ENCODE peak calls at places on chromosome 9, in nine cellular contexts. One of them, this sample, is unnamed.

GRCh38 chr9:120913673-120914266 is 12.8 kb downstream of the TRAF1 start:
- DNase-seq in cerebellar cortex: no peak
- DNase-seq in activated T-cell treated with anti-CD3 and anti-CD28 coated beads, Interleukin-2, amount 50 U/mL, for 48 hours: peak; percentile 60
- DNase-seq in heart left ventricle: no peak
- DNase-seq in sciatic nerve: no peak
- DNase-seq in foreskin keratinocyte: no peak
- DNase-seq in fibroblast of pulmonary artery: no peak
- DNase-seq in Calu3: no peak
- DNase-seq in activated CD8-positive, alpha-beta memory T cell treated with anti-CD3 and anti-CD28 coated beads for 4 hours: no peak
- DNase-seq in this sample: no peak

GRCh38 chr9:17810728-17811634 is 232.1 kb downstream of the SH3GL2 start:
- DNase-seq in heart left ventricle: no peak
- DNase-seq in activated CD8-positive, alpha-beta memory T cell treated with anti-CD3 and anti-CD28 coated beads for 4 hours: no peak
- DNase-seq in fibroblast of pulmonary artery: peak; percentile 79
- DNase-seq in sciatic nerve: peak; percentile 76
- DNase-seq in foreskin keratinocyte: peak; percentile 26
- DNase-seq in Calu3: peak; percentile 55
- DNase-seq in activated T-cell treated with anti-CD3 and anti-CD28 coated beads, Interleukin-2, amount 50 U/mL, for 48 hours: peak; percentile 27
- DNase-seq in cerebellar cortex: peak; percentile 83
- DNase-seq in this sample: peak; percentile 40

GRCh38 chr9:4666042-4666699 is at the start of gene SPATA6L:
- DNase-seq in cerebellar cortex: peak; percentile 74
- DNase-seq in heart left ventricle: peak; percentile 84
- DNase-seq in activated T-cell treated with anti-CD3 and anti-CD28 coated beads, Interleukin-2, amount 50 U/mL, for 48 hours: peak; percentile 51
- DNase-seq in activated CD8-positive, alpha-beta memory T cell treated with anti-CD3 and anti-CD28 coated beads for 4 hours: no peak
- DNase-seq in foreskin keratinocyte: peak; percentile 29
- DNase-seq in fibroblast of pulmonary artery: peak; percentile 60
- DNase-seq in Calu3: peak; percentile 48
- DNase-seq in sciatic nerve: peak; percentile 79
- DNase-seq in this sample: peak; percentile 29

GRCh38 chr9:125428060-125428481 is 166.4 kb downstream of the GAPVD1 start:
- DNase-seq in foreskin keratinocyte: no peak
- DNase-seq in sciatic nerve: no peak
- DNase-seq in activated CD8-positive, alpha-beta memory T cell treated with anti-CD3 and anti-CD28 coated beads for 4 hours: no peak
- DNase-seq in fibroblast of pulmonary artery: peak; percentile 19
- DNase-seq in activated T-cell treated with anti-CD3 and anti-CD28 coated beads, Interleukin-2, amount 50 U/mL, for 48 hours: peak; percentile 49
- DNase-seq in Calu3: peak; percentile 76
- DNase-seq in heart left ventricle: peak; percentile 50
- DNase-seq in cerebellar cortex: no peak
- DNase-seq in this sample: no peak

GRCh38 chr9:129852575-129852974 is 17.3 kb downstream of the USP20 start:
- DNase-seq in activated CD8-positive, alpha-beta memory T cell treated with anti-CD3 and anti-CD28 coated beads for 4 hours: no peak
- DNase-seq in heart left ventricle: no peak
- DNase-seq in cerebellar cortex: no peak
- DNase-seq in activated T-cell treated with anti-CD3 and anti-CD28 coated beads, Interleukin-2, amount 50 U/mL, for 48 hours: no peak
- DNase-seq in Calu3: no peak
- DNase-seq in fibroblast of pulmonary artery: no peak
- DNase-seq in sciatic nerve: no peak
- DNase-seq in foreskin keratinocyte: no peak
- DNase-seq in this sample: no peak

GRCh38 chr9:105150991-105151685 is 93.3 kb upstream of the SLC44A1 start:
- DNase-seq in activated CD8-positive, alpha-beta memory T cell treated with anti-CD3 and anti-CD28 coated beads for 4 hours: no peak
- DNase-seq in sciatic nerve: no peak
- DNase-seq in heart left ventricle: no peak
- DNase-seq in activated T-cell treated with anti-CD3 and anti-CD28 coated beads, Interleukin-2, amount 50 U/mL, for 48 hours: no peak
- DNase-seq in fibroblast of pulmonary artery: peak; percentile 33
- DNase-seq in Calu3: peak; percentile 22
- DNase-seq in foreskin keratinocyte: peak; percentile 66
- DNase-seq in cerebellar cortex: no peak
- DNase-seq in this sample: no peak

GRCh38 chr9:125904155-125904841 is 157.1 kb downstream of the PBX3 start:
- DNase-seq in cerebellar cortex: no peak
- DNase-seq in activated T-cell treated with anti-CD3 and anti-CD28 coated beads, Interleukin-2, amount 50 U/mL, for 48 hours: no peak
- DNase-seq in heart left ventricle: no peak
- DNase-seq in sciatic nerve: no peak
- DNase-seq in foreskin keratinocyte: no peak
- DNase-seq in activated CD8-positive, alpha-beta memory T cell treated with anti-CD3 and anti-CD28 coated beads for 4 hours: no peak
- DNase-seq in Calu3: no peak
- DNase-seq in fibroblast of pulmonary artery: no peak
- DNase-seq in this sample: no peak

GRCh38 chr9:21741151-21741550 is 61.3 kb upstream of the MTAP start:
- DNase-seq in activated T-cell treated with anti-CD3 and anti-CD28 coated beads, Interleukin-2, amount 50 U/mL, for 48 hours: no peak
- DNase-seq in activated CD8-positive, alpha-beta memory T cell treated with anti-CD3 and anti-CD28 coated beads for 4 hours: no peak
- DNase-seq in Calu3: no peak
- DNase-seq in foreskin keratinocyte: no peak
- DNase-seq in sciatic nerve: no peak
- DNase-seq in heart left ventricle: no peak
- DNase-seq in cerebellar cortex: no peak
- DNase-seq in fibroblast of pulmonary artery: peak; percentile 31
- DNase-seq in this sample: no peak

GRCh38 chr9:21576331-21577189 is 94.4 kb upstream of the IFNE start:
- DNase-seq in heart left ventricle: no peak
- DNase-seq in activated T-cell treated with anti-CD3 and anti-CD28 coated beads, Interleukin-2, amount 50 U/mL, for 48 hours: peak; percentile 51
- DNase-seq in foreskin keratinocyte: peak; percentile 95
- DNase-seq in sciatic nerve: no peak
- DNase-seq in cerebellar cortex: no peak
- DNase-seq in Calu3: peak; percentile 36
- DNase-seq in fibroblast of pulmonary artery: peak; percentile 94
- DNase-seq in activated CD8-positive, alpha-beta memory T cell treated with anti-CD3 and anti-CD28 coated beads for 4 hours: no peak
- DNase-seq in this sample: no peak

GRCh38 chr9:78011037-78011436 is 20.6 kb downstream of the GNAQ start:
- DNase-seq in heart left ventricle: no peak
- DNase-seq in Calu3: no peak
- DNase-seq in cerebellar cortex: no peak
- DNase-seq in activated T-cell treated with anti-CD3 and anti-CD28 coated beads, Interleukin-2, amount 50 U/mL, for 48 hours: no peak
- DNase-seq in fibroblast of pulmonary artery: no peak
- DNase-seq in foreskin keratinocyte: no peak
- DNase-seq in activated CD8-positive, alpha-beta memory T cell treated with anti-CD3 and anti-CD28 coated beads for 4 hours: no peak
- DNase-seq in sciatic nerve: no peak
- DNase-seq in this sample: no peak

GRCh38 chr9:93960971-93961841 is 6.1 kb upstream of the BARX1 start:
- DNase-seq in activated T-cell treated with anti-CD3 and anti-CD28 coated beads, Interleukin-2, amount 50 U/mL, for 48 hours: no peak
- DNase-seq in fibroblast of pulmonary artery: no peak
- DNase-seq in Calu3: no peak
- DNase-seq in heart left ventricle: peak; percentile 39
- DNase-seq in activated CD8-positive, alpha-beta memory T cell treated with anti-CD3 and anti-CD28 coated beads for 4 hours: no peak
- DNase-seq in sciatic nerve: no peak
- DNase-seq in foreskin keratinocyte: no peak
- DNase-seq in cerebellar cortex: no peak
- DNase-seq in this sample: peak; percentile 35

GRCh38 chr9:116837038-116837998 is 150.2 kb downstream of the TRIM32 start:
- DNase-seq in sciatic nerve: no peak
- DNase-seq in activated T-cell treated with anti-CD3 and anti-CD28 coated beads, Interleukin-2, amount 50 U/mL, for 48 hours: no peak
- DNase-seq in activated CD8-positive, alpha-beta memory T cell treated with anti-CD3 and anti-CD28 coated beads for 4 hours: no peak
- DNase-seq in heart left ventricle: no peak
- DNase-seq in Calu3: peak; percentile 1
- DNase-seq in cerebellar cortex: no peak
- DNase-seq in fibroblast of pulmonary artery: no peak
- DNase-seq in foreskin keratinocyte: peak; percentile 84
- DNase-seq in this sample: no peak

GRCh38 chr9:4147476-4148214 is 152.2 kb downstream of the GLIS3 start:
- DNase-seq in activated T-cell treated with anti-CD3 and anti-CD28 coated beads, Interleukin-2, amount 50 U/mL, for 48 hours: no peak
- DNase-seq in Calu3: peak; percentile 29
- DNase-seq in activated CD8-positive, alpha-beta memory T cell treated with anti-CD3 and anti-CD28 coated beads for 4 hours: no peak
- DNase-seq in foreskin keratinocyte: no peak
- DNase-seq in sciatic nerve: no peak
- DNase-seq in heart left ventricle: no peak
- DNase-seq in cerebellar cortex: no peak
- DNase-seq in fibroblast of pulmonary artery: no peak
- DNase-seq in this sample: no peak

GRCh38 chr9:16361939-16362338 is 508.5 kb downstream of the BNC2 start:
- DNase-seq in fibroblast of pulmonary artery: no peak
- DNase-seq in heart left ventricle: no peak
- DNase-seq in cerebellar cortex: no peak
- DNase-seq in sciatic nerve: no peak
- DNase-seq in activated CD8-positive, alpha-beta memory T cell treated with anti-CD3 and anti-CD28 coated beads for 4 hours: no peak
- DNase-seq in foreskin keratinocyte: no peak
- DNase-seq in Calu3: no peak
- DNase-seq in activated T-cell treated with anti-CD3 and anti-CD28 coated beads, Interleukin-2, amount 50 U/mL, for 48 hours: no peak
- DNase-seq in this sample: no peak

GRCh38 chr9:91718071-91718470 is 232.0 kb downstream of the ROR2 start:
- DNase-seq in fibroblast of pulmonary artery: no peak
- DNase-seq in sciatic nerve: no peak
- DNase-seq in heart left ventricle: no peak
- DNase-seq in Calu3: no peak
- DNase-seq in foreskin keratinocyte: no peak
- DNase-seq in activated CD8-positive, alpha-beta memory T cell treated with anti-CD3 and anti-CD28 coated beads for 4 hours: no peak
- DNase-seq in activated T-cell treated with anti-CD3 and anti-CD28 coated beads, Interleukin-2, amount 50 U/mL, for 48 hours: no peak
- DNase-seq in cerebellar cortex: no peak
- DNase-seq in this sample: no peak

GRCh38 chr9:128845186-128845931 is 15.8 kb upstream of the SPOUT1 start:
- DNase-seq in activated T-cell treated with anti-CD3 and anti-CD28 coated beads, Interleukin-2, amount 50 U/mL, for 48 hours: no peak
- DNase-seq in heart left ventricle: no peak
- DNase-seq in sciatic nerve: no peak
- DNase-seq in fibroblast of pulmonary artery: no peak
- DNase-seq in activated CD8-positive, alpha-beta memory T cell treated with anti-CD3 and anti-CD28 coated beads for 4 hours: no peak
- DNase-seq in Calu3: no peak
- DNase-seq in cerebellar cortex: peak; percentile 25
- DNase-seq in foreskin keratinocyte: peak; percentile 85
- DNase-seq in this sample: no peak

GRCh38 chr9:83219154-83219923 is 156.4 kb upstream of the RASEF start:
- DNase-seq in heart left ventricle: peak; percentile 86
- DNase-seq in foreskin keratinocyte: peak; percentile 34
- DNase-seq in cerebellar cortex: peak; percentile 65
- DNase-seq in activated T-cell treated with anti-CD3 and anti-CD28 coated beads, Interleukin-2, amount 50 U/mL, for 48 hours: no peak
- DNase-seq in Calu3: peak; percentile 83
- DNase-seq in activated CD8-positive, alpha-beta memory T cell treated with anti-CD3 and anti-CD28 coated beads for 4 hours: no peak
- DNase-seq in fibroblast of pulmonary artery: peak; percentile 80
- DNase-seq in sciatic nerve: peak; percentile 80
- DNase-seq in this sample: peak; percentile 69

This sample was measured in mesothelial cell of epicardium.